ENCODE peak calls at places on chromosomes 7 and 10, in ten cellular contexts. Z is H1; D is AML-193; W is stimulated activated CD4-positive, alpha-beta T cell treated with anti-CD3 and anti-CD28 coated beads, Interleukin-2, amount 100 ng/mL, for 24 hours; G is AG10803; N is NCI-H1105; Q is skeletal muscle cell; A is KG1; E is activated CD4-positive, CD25-positive, alpha-beta regulatory T cell treated with anti-CD3 and anti-CD28 coated beads, Interleukin-2, amount 50 U/mL, for 72 hours; S is AG09319. P is an unnamed sample.

GRCh38 chr7:35753761-35754603 is 46.9 kb upstream of the SEPTIN7 start:
- DNase-seq in Z (no peak), D (no peak), W (no peak), G (no peak), N (no peak), Q (peak), A (no peak), E (no peak), S (no peak), P (no peak)

GRCh38 chr7:35241884-35242283 is 12.0 kb downstream of the TBX20 start:
- DNase-seq in Z (no peak), D (no peak), W (no peak), G (no peak), N (no peak), Q (no peak), A (no peak), E (no peak), S (no peak), P (no peak)

GRCh38 chr10:28087675-28088351 is 88.9 kb upstream of the ODAD2 start:
- DNase-seq in Z (no peak), D (peak), W (no peak), G (peak), N (no peak), Q (peak), A (no peak), E (no peak), S (no peak), P (no peak)

GRCh38 chr7:123724725-123725381 is 23.9 kb downstream of the WASL start:
- DNase-seq in Z (no peak), D (no peak), W (no peak), G (peak), N (no peak), Q (no peak), A (no peak), E (no peak), S (no peak), P (no peak)

GRCh38 chr10:96130326-96130758 is 245 bp downstream of the ZNF518A start:
- DNase-seq in Z (peak), D (no peak), W (peak), G (peak), N (peak), Q (peak), A (peak), E (peak), S (peak), P (peak)

GRCh38 chr7:105776068-105776790 is 100.2 kb downstream of the ATXN7L1 start:
- DNase-seq in Z (peak), D (no peak), W (no peak), G (peak), N (no peak), Q (peak), A (no peak), E (no peak), S (peak), P (peak)

GRCh38 chr7:20307901-20308300 is 22.8 kb upstream of the ITGB8 start:
- DNase-seq in Z (no peak), D (no peak), W (no peak), G (no peak), N (peak), Q (no peak), A (no peak), E (no peak), S (no peak), P (no peak)

GRCh38 chr10:119643306-119644214 is 7.6 kb upstream of the BAG3 start:
- DNase-seq in Z (no peak), D (no peak), W (no peak), G (peak), N (no peak), Q (peak), A (no peak), E (no peak), S (no peak), P (no peak)

GRCh38 chr7:44762300-44762699 is 13.7 kb downstream of the ZMIZ2 start:
- DNase-seq in Z (no peak), D (no peak), W (no peak), G (no peak), N (no peak), Q (no peak), A (no peak), E (no peak), S (no peak), P (no peak)

GRCh38 chr7:34153680-34154270 is 248.4 kb downstream of the BMPER start:
- DNase-seq in Z (no peak), D (no peak), W (no peak), G (peak), N (no peak), Q (no peak), A (no peak), E (no peak), S (no peak), P (no peak)

GRCh38 chr7:41994046-41994745 is 242.8 kb downstream of the GLI3 start:
- DNase-seq in Z (no peak), D (no peak), W (no peak), G (no peak), N (no peak), Q (no peak), A (no peak), E (no peak), S (no peak), P (no peak)

GRCh38 chr7:98209166-98209920 is 1.9 kb upstream of the BHLHA15 start:
- DNase-seq in Z (no peak), D (no peak), W (no peak), G (no peak), N (no peak), Q (no peak), A (no peak), E (no peak), S (no peak), P (no peak)

GRCh38 chr10:62230344-62231138 is 38.1 kb downstream of the RTKN2 start:
- DNase-seq in Z (no peak), D (no peak), W (no peak), G (peak), N (no peak), Q (no peak), A (no peak), E (no peak), S (no peak), P (no peak)

GRCh38 chr7:130141858-130142653 is 63.1 kb downstream of the TMEM209 start:
- DNase-seq in Z (peak), D (no peak), W (no peak), G (no peak), N (no peak), Q (no peak), A (no peak), E (no peak), S (no peak), P (no peak)

GRCh38 chr7:107543338-107543993 is 20.3 kb downstream of the COG5 start:
- DNase-seq in Z (no peak), D (no peak), W (no peak), G (no peak), N (no peak), Q (no peak), A (no peak), E (no peak), S (no peak), P (no peak)

GRCh38 chr10:7672366-7673134 is 5.8 kb upstream of the ITIH5 start:
- DNase-seq in Z (no peak), D (no peak), W (no peak), G (no peak), N (no peak), Q (no peak), A (no peak), E (no peak), S (no peak), P (no peak)

GRCh38 chr10:29949411-29950011 is 109.9 kb downstream of the JCAD start:
- DNase-seq in Z (no peak), D (no peak), W (no peak), G (peak), N (no peak), Q (peak), A (no peak), E (no peak), S (peak), P (peak)

GRCh38 chr7:11557627-11558026 is 274.4 kb downstream of the THSD7A start:
- DNase-seq in Z (no peak), D (peak), W (no peak), G (no peak), N (no peak), Q (no peak), A (no peak), E (no peak), S (no peak), P (no peak)

GRCh38 chr10:14923972-14924371 is 29.9 kb downstream of the DCLRE1C start:
- DNase-seq in Z (no peak), D (no peak), W (no peak), G (no peak), N (no peak), Q (no peak), A (no peak), E (no peak), S (no peak), P (no peak)

GRCh38 chr10:35640474-35640873 is 1.6 kb downstream of the FZD8 start:
- DNase-seq in Z (peak), D (no peak), W (peak), G (peak), N (peak), Q (peak), A (no peak), E (peak), S (no peak), P (no peak)

GRCh38 chr7:12731214-12731656 is 43.8 kb downstream of the ARL4A start:
- DNase-seq in Z (no peak), D (no peak), W (no peak), G (peak), N (no peak), Q (no peak), A (no peak), E (no peak), S (no peak), P (no peak)

GRCh38 chr7:99559276-99559915 is 954 bp downstream of the ZNF655 start:
- DNase-seq in Z (no peak), D (no peak), W (no peak), G (peak), N (no peak), Q (no peak), A (no peak), E (no peak), S (no peak), P (no peak)

GRCh38 chr10:97875391-97875790 is 25.7 kb downstream of the GOLGA7B start:
- DNase-seq in Z (no peak), D (no peak), W (no peak), G (peak), N (no peak), Q (no peak), A (no peak), E (no peak), S (no peak), P (no peak)

GRCh38 chr7:148050492-148051158 is 539.9 kb upstream of the C7orf33 start:
- DNase-seq in Z (no peak), D (no peak), W (no peak), G (no peak), N (peak), Q (no peak), A (no peak), E (no peak), S (no peak), P (no peak)

GRCh38 chr7:156509216-156509615 is 131.4 kb upstream of the RNF32 start:
- DNase-seq in Z (no peak), D (no peak), W (no peak), G (no peak), N (no peak), Q (no peak), A (no peak), E (no peak), S (no peak), P (no peak)

GRCh38 chr7:36058020-36058592 is 94.9 kb upstream of the EEPD1 start:
- DNase-seq in Z (no peak), D (no peak), W (no peak), G (no peak), N (no peak), Q (no peak), A (no peak), E (no peak), S (no peak), P (no peak)

GRCh38 chr10:14658331-14659122 is 116.2 kb downstream of the FAM107B start:
- DNase-seq in Z (no peak), D (no peak), W (no peak), G (peak), N (no peak), Q (no peak), A (no peak), E (no peak), S (peak), P (peak)

GRCh38 chr10:114685456-114685855 is 27.4 kb upstream of the ABLIM1 start:
- DNase-seq in Z (no peak), D (no peak), W (no peak), G (no peak), N (no peak), Q (no peak), A (no peak), E (no peak), S (no peak), P (no peak)

GRCh38 chr10:82358486-82359097 is 483.6 kb downstream of the NRG3 start:
- DNase-seq in Z (no peak), D (no peak), W (no peak), G (peak), N (no peak), Q (peak), A (no peak), E (no peak), S (no peak), P (no peak)

GRCh38 chr10:59971915-59972314 is 65.6 kb upstream of the CCDC6 start:
- DNase-seq in Z (no peak), D (no peak), W (no peak), G (peak), N (no peak), Q (peak), A (no peak), E (no peak), S (no peak), P (no peak)

GRCh38 chr7:31432166-31432565 is 81.7 kb upstream of the ITPRID1 start:
- DNase-seq in Z (no peak), D (no peak), W (no peak), G (peak), N (no peak), Q (peak), A (no peak), E (no peak), S (no peak), P (no peak)

GRCh38 chr10:132360766-132361447 is 28.9 kb downstream of the LRRC27 start:
- DNase-seq in Z (peak), D (no peak), W (peak), G (no peak), N (no peak), Q (no peak), A (no peak), E (peak), S (no peak), P (no peak)

GRCh38 chr7:39228946-39229345 is 251.2 kb downstream of the POU6F2 start:
- DNase-seq in Z (no peak), D (no peak), W (no peak), G (peak), N (no peak), Q (no peak), A (no peak), E (no peak), S (no peak), P (peak)

GRCh38 chr7:142587578-142588191 is 161.6 kb upstream of the PRSS1 start:
- DNase-seq in Z (no peak), D (peak), W (no peak), G (peak), N (no peak), Q (no peak), A (no peak), E (no peak), S (no peak), P (no peak)

GRCh38 chr7:37234928-37235327 is 213.7 kb downstream of the ELMO1 start:
- DNase-seq in Z (no peak), D (no peak), W (no peak), G (no peak), N (peak), Q (no peak), A (no peak), E (no peak), S (no peak), P (no peak)

P was measured in AG04449.